ENCODE peak calls at places on chromosomes 1 and 21, in four cellular contexts. One of them, this sample, is unnamed.

GRCh38 chr1:15804060-15804459 is 3.4 kb downstream of the UQCRHL start:
- DNase-seq in right lobe of liver: no peak
- DNase-seq in neuronal stem cell: no peak
- DNase-seq in transverse colon: no peak
- DNase-seq in this sample: no peak

GRCh38 chr1:102097451-102097850 is 100.7 kb upstream of the OLFM3 start:
- DNase-seq in right lobe of liver: no peak
- DNase-seq in neuronal stem cell: no peak
- DNase-seq in transverse colon: peak; percentile 44
- DNase-seq in this sample: no peak

GRCh38 chr1:159067699-159068621 is 8.6 kb downstream of the AIM2 start:
- DNase-seq in right lobe of liver: no peak
- DNase-seq in neuronal stem cell: no peak
- DNase-seq in transverse colon: no peak
- DNase-seq in this sample: no peak

GRCh38 chr1:158999301-159000069 is 10.2 kb upstream of the IFI16 start:
- DNase-seq in transverse colon: peak; percentile 57
- DNase-seq in neuronal stem cell: peak; percentile 78
- DNase-seq in right lobe of liver: peak; percentile 57
- DNase-seq in this sample: no peak

GRCh38 chr1:225907341-225907740 is 16.7 kb downstream of the PYCR2 start:
- DNase-seq in right lobe of liver: no peak
- DNase-seq in transverse colon: no peak
- DNase-seq in neuronal stem cell: no peak
- DNase-seq in this sample: no peak

GRCh38 chr1:203422116-203422515 is 53.5 kb upstream of the PRELP start:
- DNase-seq in transverse colon: no peak
- DNase-seq in right lobe of liver: no peak
- DNase-seq in neuronal stem cell: no peak
- DNase-seq in this sample: no peak

GRCh38 chr21:16239659-16240265 is 510.0 kb downstream of the USP25 start:
- DNase-seq in neuronal stem cell: no peak
- DNase-seq in transverse colon: no peak
- DNase-seq in right lobe of liver: no peak
- DNase-seq in this sample: no peak

GRCh38 chr1:35439626-35440025 is 117.6 kb downstream of the KIAA0319L start:
- DNase-seq in neuronal stem cell: no peak
- DNase-seq in transverse colon: no peak
- DNase-seq in right lobe of liver: no peak
- DNase-seq in this sample: no peak

GRCh38 chr1:228416217-228416971 is at the start of gene TRIM17:
- DNase-seq in right lobe of liver: no peak
- DNase-seq in neuronal stem cell: peak; percentile 69
- DNase-seq in transverse colon: no peak
- DNase-seq in this sample: peak; percentile 89

GRCh38 chr1:180187626-180188025 is 33.0 kb downstream of the QSOX1 start:
- DNase-seq in transverse colon: no peak
- DNase-seq in neuronal stem cell: no peak
- DNase-seq in right lobe of liver: no peak
- DNase-seq in this sample: no peak
- H3K4me1 ChIP-seq in transverse colon: no peaks in the 10 kb centered on the region
- H3K4me1 ChIP-seq in neuronal stem cell: no peaks in the 10 kb centered on the region
- H3K4me1 ChIP-seq in right lobe of liver: no peaks in the 10 kb centered on the region
- H3K4me1 ChIP-seq in this sample: no peaks in the 10 kb centered on the region

GRCh38 chr1:93661829-93662474 is 19.7 kb downstream of the BCAR3 start:
- DNase-seq in neuronal stem cell: no peak
- DNase-seq in right lobe of liver: no peak
- DNase-seq in transverse colon: no peak
- DNase-seq in this sample: no peak

GRCh38 chr1:93663191-93663614 is 18.4 kb downstream of the BCAR3 start:
- DNase-seq in right lobe of liver: no peak
- DNase-seq in neuronal stem cell: no peak
- DNase-seq in transverse colon: no peak
- DNase-seq in this sample: no peak

GRCh38 chr1:93665015-93665414 is 16.6 kb downstream of the BCAR3 start:
- DNase-seq in transverse colon: no peak
- DNase-seq in neuronal stem cell: no peak
- DNase-seq in right lobe of liver: no peak
- DNase-seq in this sample: no peak

GRCh38 chr1:93659805-93660479 is 21.7 kb downstream of the BCAR3 start:
- DNase-seq in transverse colon: no peak
- DNase-seq in right lobe of liver: no peak
- DNase-seq in neuronal stem cell: no peak
- DNase-seq in this sample: no peak

DNA sequence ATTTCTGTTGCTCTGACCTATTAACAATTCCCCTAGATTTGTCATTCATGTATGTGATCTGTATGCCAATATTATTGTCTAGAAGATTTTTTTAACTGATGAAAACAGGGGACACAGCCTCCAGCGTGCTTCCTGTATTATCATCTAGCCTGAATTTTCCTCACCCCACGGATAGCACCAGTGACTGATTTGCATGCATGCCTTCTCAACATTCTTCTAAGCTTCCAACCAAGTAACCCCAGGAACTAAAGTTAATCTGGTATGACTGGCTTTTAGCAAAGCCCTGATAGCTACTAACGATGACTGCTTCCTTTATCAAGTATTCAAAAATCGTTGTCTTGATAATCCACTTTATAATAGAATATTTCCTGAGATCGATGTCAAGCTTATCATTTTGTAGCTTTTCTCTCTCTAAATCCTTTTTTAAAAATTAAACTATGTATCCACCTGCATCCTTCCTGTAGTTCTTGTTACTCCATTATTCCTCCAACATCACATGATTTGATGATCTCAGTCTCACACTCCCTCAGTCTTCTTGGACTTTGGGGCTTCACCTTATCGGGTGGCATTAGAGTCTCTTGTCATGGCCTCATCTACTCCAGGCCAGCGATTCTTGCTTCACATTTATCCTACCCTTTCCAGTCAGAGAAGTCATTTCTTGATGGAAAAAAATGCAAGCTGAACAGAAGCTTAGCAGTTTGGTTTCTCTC is 19.0 kb downstream of the BCAR3 start:
- DNase-seq in transverse colon: no peak
- DNase-seq in right lobe of liver: no peak
- DNase-seq in neuronal stem cell: no peak
- DNase-seq in this sample: no peak
- H3K4me1 ChIP-seq in transverse colon: no peaks in the 10 kb centered on the region
- H3K4me1 ChIP-seq in right lobe of liver: no peaks in the 10 kb centered on the region
- H3K4me1 ChIP-seq in neuronal stem cell: peaks cover 8% of the 10 kb centered on the region
- H3K4me1 ChIP-seq in this sample: peaks cover 35% of the 10 kb centered on the region

GRCh38 chr21:44736291-44737004 is 25.1 kb upstream of the TSPEAR start:
- DNase-seq in neuronal stem cell: no peak
- DNase-seq in right lobe of liver: peak; percentile 89
- DNase-seq in transverse colon: peak; percentile 80
- DNase-seq in this sample: no peak
- H3K4me1 ChIP-seq in neuronal stem cell: peaks cover 3% of the 10 kb centered on the region
- H3K4me1 ChIP-seq in right lobe of liver: no peaks in the 10 kb centered on the region
- H3K4me1 ChIP-seq in transverse colon: no peaks in the 10 kb centered on the region
- H3K4me1 ChIP-seq in this sample: no peaks in the 10 kb centered on the region

DNA sequence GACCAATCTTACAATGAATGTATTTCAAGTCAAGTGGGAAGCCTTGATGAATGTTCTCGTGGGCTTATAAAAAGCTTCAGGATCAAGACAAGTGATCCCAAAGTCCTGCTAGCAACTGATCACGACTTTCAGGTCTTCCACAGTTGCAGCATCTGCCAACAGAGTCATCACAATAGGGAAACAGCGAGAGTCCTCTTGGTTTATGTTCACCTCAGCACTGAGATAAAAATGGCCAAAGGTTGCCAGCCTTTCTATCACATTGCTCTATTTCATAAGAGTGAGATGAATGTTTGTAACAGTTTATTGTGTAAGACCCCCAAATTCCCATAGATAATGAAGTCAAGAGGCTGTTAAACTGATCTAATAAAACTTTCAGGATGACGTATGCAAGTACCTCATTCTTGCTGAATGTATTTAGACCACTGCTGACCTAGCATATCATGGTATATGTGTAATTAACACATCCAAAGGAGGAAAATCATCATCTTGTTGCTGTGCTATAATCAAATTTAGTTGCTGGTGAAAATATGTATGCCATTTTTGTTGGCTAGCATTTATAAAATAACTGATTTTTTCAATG is 150.6 kb downstream of the TGFBR3 start:
- DNase-seq in transverse colon: no peak
- DNase-seq in right lobe of liver: no peak
- DNase-seq in neuronal stem cell: no peak
- DNase-seq in this sample: no peak
- H3K4me1 ChIP-seq in transverse colon: peaks cover 17% of the 10 kb centered on the region
- H3K4me1 ChIP-seq in right lobe of liver: peaks cover 43% of the 10 kb centered on the region
- H3K4me1 ChIP-seq in neuronal stem cell: peaks cover 22% of the 10 kb centered on the region
- H3K4me1 ChIP-seq in this sample: peaks cover 39% of the 10 kb centered on the region

GRCh38 chr1:66349277-66349676 is 184.7 kb upstream of the SGIP1 start:
- DNase-seq in right lobe of liver: no peak
- DNase-seq in transverse colon: no peak
- DNase-seq in neuronal stem cell: no peak
- DNase-seq in this sample: no peak

GRCh38 chr1:66342707-66343106 is 191.2 kb upstream of the SGIP1 start:
- DNase-seq in right lobe of liver: no peak
- DNase-seq in transverse colon: no peak
- DNase-seq in neuronal stem cell: no peak
- DNase-seq in this sample: no peak

GRCh38 chr1:66346873-66347272 is 187.1 kb upstream of the SGIP1 start:
- DNase-seq in neuronal stem cell: no peak
- DNase-seq in right lobe of liver: no peak
- DNase-seq in transverse colon: no peak
- DNase-seq in this sample: no peak

GRCh38 chr1:66343569-66344325 is 190.2 kb upstream of the SGIP1 start:
- DNase-seq in right lobe of liver: no peak
- DNase-seq in neuronal stem cell: no peak
- DNase-seq in transverse colon: no peak
- DNase-seq in this sample: no peak

GRCh38 chr1:66346057-66346795 is 187.7 kb upstream of the SGIP1 start:
- DNase-seq in transverse colon: no peak
- DNase-seq in neuronal stem cell: no peak
- DNase-seq in right lobe of liver: no peak
- DNase-seq in this sample: no peak
- H3K4me1 ChIP-seq in transverse colon: peaks cover 8% of the 10 kb centered on the region
- H3K4me1 ChIP-seq in neuronal stem cell: peaks cover 26% of the 10 kb centered on the region
- H3K4me1 ChIP-seq in right lobe of liver: no peaks in the 10 kb centered on the region
- H3K4me1 ChIP-seq in this sample: peaks cover 49% of the 10 kb centered on the region